ENCODE peak calls at places on chromosome 1, in ten cellular contexts. U is nucleus accumbens, R is amniotic stem cell, N is hypothalamus, L is HTR-8/SVneo, H is mesothelial cell of epicardium, C is KG1, O is EH, T is fibroblast of lung, W is pancreas. Z is an unnamed sample.

GRCh38 chr1:183227963-183228649 is 42.0 kb downstream of the LAMC2 start:
- DNase-seq in R (no peak), C (no peak), U (no peak), T (peak; percentile 61), H (peak; percentile 56), N (no peak), W (no peak), O (peak; percentile 56), L (peak; percentile 57), Z (no peak)

GRCh38 chr1:7491089-7491817 is 279.8 kb upstream of the VAMP3 start:
- DNase-seq in U (no peak), N (no peak), C (no peak), R (peak; percentile 43), W (no peak), T (peak; percentile 70), H (no peak), O (peak; percentile 72), L (no peak), Z (no peak)

GRCh38 chr1:27958513-27958912 is 1.3 kb upstream of the XKR8 start:
- DNase-seq in U (no peak), R (no peak), C (no peak), O (no peak), N (no peak), H (no peak), L (no peak), W (no peak), T (no peak), Z (no peak)

GRCh38 chr1:196393282-196393681 is 215.0 kb downstream of the KCNT2 start:
- DNase-seq in U (no peak), O (no peak), W (no peak), L (no peak), N (no peak), T (no peak), C (no peak), H (no peak), R (no peak), Z (no peak)

GRCh38 chr1:194813109-194813508 is 1626.7 kb upstream of the B3GALT2 start:
- DNase-seq in R (no peak), W (no peak), T (no peak), L (no peak), C (no peak), H (no peak), U (no peak), O (no peak), N (no peak), Z (no peak)

GRCh38 chr1:199691540-199691939 is 336.0 kb upstream of the NR5A2 start:
- DNase-seq in W (no peak), L (peak; percentile 48), C (no peak), N (no peak), R (no peak), T (peak; percentile 83), U (no peak), H (no peak), O (peak; percentile 86), Z (no peak)

GRCh38 chr1:89873757-89874156 is 52.9 kb downstream of the LRRC8D start:
- DNase-seq in C (no peak), W (no peak), T (peak; percentile 58), U (no peak), L (no peak), H (no peak), N (no peak), O (peak; percentile 84), R (no peak), Z (no peak)

GRCh38 chr1:113931456-113931855 is 2.3 kb downstream of the HIPK1 start:
- DNase-seq in C (no peak), N (no peak), W (no peak), T (peak; percentile 78), L (no peak), H (no peak), O (peak; percentile 64), U (no peak), R (no peak), Z (no peak)

GRCh38 chr1:29197590-29197924 is 15.9 kb upstream of the SRSF4 start:
- DNase-seq in W (no peak), C (peak; percentile 6), N (no peak), R (peak; percentile 25), L (peak; percentile 15), U (no peak), T (peak; percentile 53), H (no peak), O (peak; percentile 67), Z (no peak)

Z was measured in amygdala.